ENCODE peak calls at places on chromosomes 7 and 10, in four cellular contexts. Y is brain microvascular endothelial cell; A is SJSA1; P is Jurkat, Clone E6-1. L is an unnamed sample.
A peak's percentile ranks its signal among the peaks of the same experiment; 100 is the strongest.

GRCh38 chr10:33653584-33654367 is 319.3 kb upstream of the NRP1 start:
- DNase-seq in P (no peak), A (peak; percentile 45), Y (peak; percentile 21), L (no peak)

GRCh38 chr10:34884272-34884952 is 69.3 kb upstream of the PARD3 start:
- DNase-seq in P (no peak), A (no peak), Y (no peak), L (no peak)

GRCh38 chr10:60681103-60681502 is 97.2 kb upstream of the CDK1 start:
- DNase-seq in Y (no peak), A (no peak), P (no peak), L (no peak)

GRCh38 chr10:119408969-119409371 is 133.5 kb downstream of the RGS10 start:
- DNase-seq in A (no peak), P (no peak), Y (no peak), L (no peak)

GRCh38 chr7:100679927-100680588 is 6.5 kb downstream of the GNB2 start:
- DNase-seq in P (no peak), Y (no peak), A (no peak), L (no peak)

GRCh38 chr10:122487231-122487765 is 25.9 kb downstream of the HTRA1 start:
- DNase-seq in A (no peak), Y (no peak), P (no peak), L (no peak)

GRCh38 chr7:151461096-151461941 is 21.4 kb upstream of the CRYGN start:
- DNase-seq in Y (no peak), A (peak; percentile 12), P (no peak), L (no peak)

GRCh38 chr10:48439031-48439430 is 132.6 kb downstream of the MAPK8 start:
- DNase-seq in A (peak; percentile 50), P (no peak), Y (peak; percentile 32), L (no peak)

GRCh38 chr10:127278001-127278400 is 81.6 kb upstream of the INSYN2A start:
- DNase-seq in A (peak; percentile 78), P (no peak), Y (peak; percentile 16), L (no peak)

GRCh38 chr7:152382244-152382643 is 53.6 kb downstream of the KMT2C start:
- DNase-seq in A (no peak), P (no peak), Y (no peak), L (no peak)

GRCh38 chr10:10818082-10818481 is 199.6 kb upstream of the CELF2 start:
- DNase-seq in Y (peak; percentile 42), P (no peak), A (no peak), L (no peak)

GRCh38 chr7:157427811-157428553 is 91.2 kb downstream of the DNAJB6 start:
- DNase-seq in Y (no peak), A (no peak), P (no peak), L (no peak)

GRCh38 chr10:125002423-125003145 is 60.7 kb downstream of the ZRANB1 start:
- DNase-seq in P (no peak), A (no peak), Y (no peak), L (peak; percentile 40)

GRCh38 chr10:12252882-12253546 is 57.0 kb downstream of the CDC123 start:
- DNase-seq in Y (peak; percentile 22), P (peak; percentile 28), A (no peak), L (no peak)

GRCh38 chr7:143455494-143455893 is 12.2 kb downstream of the TAS2R60 start:
- DNase-seq in A (no peak), P (no peak), Y (no peak), L (no peak)

GRCh38 chr10:13528138-13528874 is 508 bp downstream of the BEND7 start:
- DNase-seq in Y (no peak), A (no peak), P (no peak), L (no peak)

GRCh38 chr10:76133597-76134255 is 702.3 kb downstream of the LRMDA start:
- DNase-seq in Y (no peak), A (no peak), P (no peak), L (no peak)

GRCh38 chr10:17643339-17643754 is 604 bp upstream of the STAM start:
- DNase-seq in Y (peak; percentile 80), A (no peak), P (no peak), L (peak; percentile 62)

GRCh38 chr7:23462846-23463245 is 7.4 kb downstream of the IGF2BP3 start:
- DNase-seq in A (no peak), P (peak; percentile 34), Y (peak; percentile 63), L (no peak)

GRCh38 chr10:35637456-35637855 is 4.6 kb downstream of the FZD8 start:
- DNase-seq in A (no peak), Y (no peak), P (no peak), L (no peak)

GRCh38 chr10:29736325-29737208 is 101.8 kb upstream of the SVIL start:
- DNase-seq in Y (peak; percentile 27), P (no peak), A (peak; percentile 60), L (peak; percentile 45)

GRCh38 chr10:102603946-102604345 is 40.3 kb upstream of the TRIM8 start:
- DNase-seq in P (no peak), A (no peak), Y (no peak), L (no peak)

GRCh38 chr7:149713731-149714068 is 59.7 kb downstream of the ZNF467 start:
- DNase-seq in A (no peak), Y (no peak), P (no peak), L (no peak)

GRCh38 chr10:123576706-123577105 is 89.4 kb upstream of the GPR26 start:
- DNase-seq in A (no peak), Y (no peak), P (no peak), L (no peak)

GRCh38 chr10:69056129-69056528 is 31.8 kb upstream of the SRGN start:
- DNase-seq in A (peak; percentile 18), P (no peak), Y (no peak), L (no peak)

GRCh38 chr10:48751730-48752129 is 67.1 kb downstream of the WDFY4 start:
- DNase-seq in P (no peak), A (no peak), Y (no peak), L (no peak)

GRCh38 chr7:157475095-157475494 is 138.3 kb downstream of the DNAJB6 start:
- DNase-seq in P (no peak), A (no peak), Y (no peak), L (no peak)

GRCh38 chr7:129911790-129912189 is 41.0 kb downstream of the UBE2H start:
- DNase-seq in P (no peak), A (no peak), Y (no peak), L (no peak)

GRCh38 chr10:1242975-1243374 is 186.8 kb downstream of the WDR37 start:
- DNase-seq in Y (no peak), A (no peak), P (no peak), L (no peak)

GRCh38 chr10:94402204-94403033 is at the start of gene TBC1D12:
- DNase-seq in P (no peak), A (peak; percentile 93), Y (peak; percentile 97), L (peak; percentile 97)